ENCODE peak calls at places on chromosomes 11 and 22, in four cellular contexts. T is MM.1S, L is A549, D is psoas muscle. R is an unnamed sample.

GRCh38 chr11:117328414-117329010 is 858 bp downstream of the CEP164 start:
- DNase-seq in D (no peak), L (no peak), T (no peak), R (no peak)

GRCh38 chr22:21735198-21736083 is at the start of gene YPEL1:
- DNase-seq in D (peak; percentile 98), L (peak; percentile 77), T (peak; percentile 96), R (peak; percentile 96)

GRCh38 chr11:19347911-19348310 is 107.2 kb upstream of the E2F8 start:
- DNase-seq in D (no peak), T (no peak), L (no peak), R (no peak)

GRCh38 chr22:48180631-48181030 is 1418.2 kb downstream of the TBC1D22A start:
- DNase-seq in L (no peak), T (no peak), D (no peak), R (no peak)

GRCh38 chr11:58622344-58622743 is at the start of gene CNTF:
- DNase-seq in T (no peak), L (no peak), D (no peak), R (no peak)

GRCh38 chr11:72745925-72746550 is 6.2 kb downstream of the ARAP1 start:
- DNase-seq in L (no peak), D (peak; percentile 15), T (no peak), R (no peak)

GRCh38 chr11:109086931-109087330 is 335.1 kb upstream of the C11orf87 start:
- DNase-seq in T (no peak), D (no peak), L (no peak), R (no peak)

GRCh38 chr11:121887564-121887963 is 228.5 kb downstream of the BLID start:
- DNase-seq in D (no peak), T (no peak), L (no peak), R (no peak)

GRCh38 chr22:24816841-24817240 is 10.8 kb downstream of the SGSM1 start:
- DNase-seq in D (no peak), L (no peak), T (no peak), R (no peak)

GRCh38 chr11:2677127-2677526 is 22.7 kb downstream of the KCNQ1OT1 start:
- DNase-seq in L (no peak), T (no peak), D (no peak), R (no peak)

GRCh38 chr11:119114351-119114750 is 7.0 kb upstream of the HINFP start:
- DNase-seq in L (no peak), T (no peak), D (no peak), R (no peak)

GRCh38 chr11:102810943-102811528 is 13.1 kb upstream of the MMP1 start:
- DNase-seq in L (peak; percentile 6), T (peak; percentile 15), D (no peak), R (no peak)

GRCh38 chr22:37431811-37432707 is 4.8 kb upstream of the ELFN2 start:
- DNase-seq in D (no peak), T (no peak), L (peak; percentile 75), R (no peak)

GRCh38 chr11:27514076-27514475 is 7.5 kb upstream of the LIN7C start:
- DNase-seq in L (no peak), D (peak; percentile 66), T (no peak), R (no peak)

GRCh38 chr11:61161190-61162091 is at the start of gene VPS37C:
- DNase-seq in T (peak; percentile 88), D (peak; percentile 94), L (peak; percentile 97), R (peak; percentile 94)

DNA sequence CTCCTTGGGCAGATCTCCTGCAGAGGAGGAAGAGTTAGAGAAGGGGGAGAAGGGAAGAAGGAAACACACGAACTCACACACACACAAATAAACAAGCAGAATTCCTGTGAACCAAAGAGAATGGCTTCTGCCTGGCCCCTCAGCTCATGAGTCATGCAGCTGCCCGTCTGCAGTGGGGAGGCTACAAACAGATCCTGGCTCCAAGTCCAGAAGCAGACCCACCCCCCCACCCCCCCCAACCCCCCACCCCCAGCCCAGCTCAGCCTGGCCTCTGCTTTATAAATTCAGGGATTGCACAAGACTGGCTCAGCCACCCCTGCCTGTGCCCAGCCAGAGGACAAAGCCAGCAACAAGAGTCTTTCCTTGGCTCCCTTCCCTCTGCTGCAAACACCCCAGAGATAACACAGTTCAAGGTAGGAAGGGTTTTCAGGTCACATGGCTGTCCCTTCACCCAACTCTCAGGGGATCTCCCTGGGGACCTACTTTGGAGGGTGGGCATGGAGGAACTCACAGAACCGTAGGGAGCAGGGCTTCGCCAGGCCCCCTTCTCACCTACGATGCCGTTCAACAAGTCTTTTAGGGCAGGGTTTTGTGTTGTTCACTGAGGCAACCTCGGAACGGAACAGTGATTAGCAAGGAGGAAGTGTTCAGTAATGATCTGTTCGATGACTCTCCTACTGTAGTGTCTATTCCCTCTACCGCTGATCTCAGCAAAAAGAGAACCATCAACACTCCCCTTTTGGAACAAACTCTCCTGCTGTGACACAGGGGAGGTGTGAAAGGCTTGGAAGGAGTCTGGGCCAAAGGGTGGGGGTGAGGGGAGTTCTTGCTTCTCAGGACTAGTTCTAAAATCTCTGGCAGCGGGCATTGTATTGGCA is 35.5 kb downstream of the RPL27A start:
- DNase-seq in T (no peak), L (no peak), D (peak; percentile 73), R (peak; percentile 71)
- H3K4me1 ChIP-seq in T (no peaks in the 10 kb centered on the region), L (peaks cover 57% of the 10 kb centered on the region), D (peaks cover 63% of the 10 kb centered on the region), R (peaks cover 60% of the 10 kb centered on the region)

GRCh38 chr22:17972385-17973181 is 51.8 kb downstream of the MICAL3 start:
- DNase-seq in L (peak; percentile 16), D (peak; percentile 74), T (no peak), R (peak; percentile 39)

GRCh38 chr22:17970205-17970708 is 54.1 kb downstream of the MICAL3 start:
- DNase-seq in D (no peak), L (no peak), T (no peak), R (no peak)

GRCh38 chr22:17969732-17970131 is 54.6 kb downstream of the MICAL3 start:
- DNase-seq in L (peak; percentile 58), T (no peak), D (no peak), R (peak; percentile 47)

GRCh38 chr22:17973217-17973616 is 51.1 kb downstream of the MICAL3 start:
- DNase-seq in D (no peak), T (no peak), L (no peak), R (no peak)

GRCh38 chr22:17971711-17972110 is 52.6 kb downstream of the MICAL3 start:
- DNase-seq in D (no peak), T (no peak), L (no peak), R (no peak)
- H3K4me1 ChIP-seq in D (peaks cover 49% of the 10 kb centered on the region), T (no peaks in the 10 kb centered on the region), L (peaks cover 82% of the 10 kb centered on the region), R (peaks cover 25% of the 10 kb centered on the region)

DNA sequence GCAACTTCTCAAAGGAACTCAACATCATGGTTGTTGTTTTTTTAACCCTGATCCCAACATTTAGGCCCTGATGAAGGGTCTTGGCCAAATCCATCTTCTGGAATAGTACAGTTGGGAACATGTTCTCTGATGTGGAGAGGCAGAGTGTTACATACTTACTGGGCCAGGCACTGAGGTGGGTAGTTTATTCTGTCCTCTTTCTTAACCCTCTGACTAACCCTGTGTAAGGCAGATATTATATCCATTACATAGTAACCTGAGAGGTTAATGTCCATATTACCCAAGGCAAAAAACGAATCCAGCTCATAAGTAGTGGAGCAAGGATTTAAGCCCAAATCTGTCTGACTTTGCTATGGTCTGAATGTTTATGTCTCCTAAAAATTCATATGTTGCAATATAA is 16.2 kb downstream of the PPFIBP2 start:
- DNase-seq in D (no peak), T (no peak), L (no peak), R (no peak)
- H3K4me1 ChIP-seq in D (peaks cover 37% of the 10 kb centered on the region), T (peaks cover 34% of the 10 kb centered on the region), L (no peaks in the 10 kb centered on the region), R (no peaks in the 10 kb centered on the region)

DNA sequence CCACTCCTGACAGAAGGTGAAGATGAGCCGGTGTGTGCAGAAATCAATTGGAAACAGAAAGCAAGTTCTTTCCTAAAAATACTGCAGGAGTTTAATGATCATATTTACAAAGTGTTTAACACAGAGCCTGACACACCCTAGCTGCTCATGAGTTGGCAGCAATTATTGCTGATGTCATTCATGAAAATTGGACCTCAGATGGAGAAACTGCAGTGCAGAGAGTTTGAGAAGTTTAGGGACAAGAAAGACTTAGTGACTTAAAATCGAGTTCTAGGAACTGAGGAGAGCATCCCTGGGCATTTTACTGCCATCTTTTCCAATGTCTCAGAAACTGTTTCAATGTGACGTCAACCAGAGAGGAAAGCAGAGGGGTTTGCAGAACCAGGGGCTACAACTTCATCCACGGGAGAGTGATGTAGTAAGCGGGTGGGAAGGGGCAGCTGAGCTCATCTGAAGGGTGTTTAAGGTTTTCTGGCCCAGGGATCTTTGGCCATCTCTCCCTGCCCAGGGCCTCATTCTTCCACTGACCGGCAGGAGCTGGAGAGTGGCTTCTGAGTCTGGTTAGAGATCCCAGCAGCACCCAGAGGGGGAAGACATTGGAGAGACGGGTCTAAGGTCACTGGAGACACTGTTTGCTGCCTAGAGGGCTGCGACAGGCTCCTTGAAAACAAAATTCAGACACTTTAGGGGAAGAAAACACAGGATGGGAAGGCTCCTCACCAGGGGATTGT is 21.1 kb upstream of the IGLL5 start:
- DNase-seq in D (no peak), L (no peak), T (no peak), R (no peak)
- H3K4me1 ChIP-seq in D (no peaks in the 10 kb centered on the region), L (no peaks in the 10 kb centered on the region), T (peaks cover 64% of the 10 kb centered on the region), R (no peaks in the 10 kb centered on the region)

GRCh38 chr11:33320814-33321330 is 63.7 kb downstream of the HIPK3 start:
- DNase-seq in T (no peak), L (no peak), D (no peak), R (no peak)

GRCh38 chr11:33324211-33324985 is 67.2 kb downstream of the HIPK3 start:
- DNase-seq in L (no peak), T (no peak), D (no peak), R (no peak)

GRCh38 chr11:33323421-33323820 is 66.2 kb downstream of the HIPK3 start:
- DNase-seq in L (no peak), D (no peak), T (no peak), R (no peak)

GRCh38 chr11:33319965-33320813 is 63.0 kb downstream of the HIPK3 start:
- DNase-seq in T (no peak), D (no peak), L (no peak), R (no peak)

DNA sequence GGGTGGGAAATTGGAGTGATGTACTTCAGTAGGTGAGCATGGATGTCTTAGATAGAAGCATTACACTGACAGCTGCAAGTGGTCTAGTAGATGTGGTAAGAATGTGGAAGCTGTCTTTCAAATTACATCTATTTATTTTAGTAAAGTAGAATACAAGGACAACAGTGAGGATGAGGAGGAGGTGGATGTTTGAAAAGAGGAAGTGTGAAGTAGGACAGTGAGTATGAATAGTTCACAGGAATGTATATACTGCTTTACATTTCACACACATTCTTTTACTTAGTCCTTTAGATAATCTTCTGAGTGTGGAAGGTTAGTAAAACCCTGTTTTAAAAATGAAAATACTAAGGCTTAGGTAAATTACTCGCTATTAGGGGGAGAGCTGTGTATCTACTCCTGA is 64.3 kb downstream of the HIPK3 start:
- DNase-seq in L (no peak), T (no peak), D (no peak), R (no peak)
- H3K4me1 ChIP-seq in L (peaks cover 14% of the 10 kb centered on the region), T (peaks cover 20% of the 10 kb centered on the region), D (peaks cover 77% of the 10 kb centered on the region), R (peaks cover 24% of the 10 kb centered on the region)

DNA sequence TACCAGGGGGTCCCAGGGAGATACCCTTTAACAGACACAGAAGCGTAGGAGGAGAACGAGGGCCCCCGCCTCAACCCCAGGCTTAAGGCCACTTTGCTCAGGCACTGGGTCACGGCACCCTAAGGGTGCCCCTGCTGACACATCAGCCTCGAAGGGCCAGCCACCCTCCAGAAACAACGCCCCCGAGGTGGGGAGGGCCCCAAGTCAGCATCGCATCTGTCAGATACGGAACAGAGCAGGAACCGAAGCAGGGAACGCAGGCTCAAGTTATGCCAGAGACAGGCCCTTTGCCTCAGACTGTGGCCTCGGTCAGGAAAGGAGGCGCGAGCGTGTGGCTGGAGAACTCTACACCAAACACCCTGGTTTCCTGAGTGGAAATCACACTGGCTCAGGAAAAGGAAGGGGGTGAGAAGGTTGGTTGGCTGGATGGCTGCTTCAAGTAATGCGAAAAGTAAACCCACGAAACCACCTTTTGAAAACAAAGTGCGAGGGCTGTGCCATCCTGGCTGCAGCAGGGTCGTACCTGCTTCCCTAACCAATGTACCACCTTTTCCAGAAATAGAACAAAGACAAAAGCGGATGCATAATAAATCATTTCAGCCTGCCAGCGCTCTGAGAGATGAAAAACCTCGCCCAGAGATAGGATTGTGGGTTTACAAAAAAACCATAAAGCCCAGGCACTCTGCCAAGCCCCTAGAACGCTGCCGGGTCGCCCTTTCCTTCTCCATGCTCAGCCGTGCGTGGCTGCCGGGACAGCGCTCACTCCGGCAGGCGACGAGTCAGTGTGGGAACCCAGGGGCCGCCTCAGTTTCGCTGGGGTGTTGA is 38.5 kb downstream of the TRMU start:
- DNase-seq in L (no peak), D (no peak), T (no peak), R (no peak)
- H3K4me1 ChIP-seq in L (peaks cover 32% of the 10 kb centered on the region), D (no peaks in the 10 kb centered on the region), T (peaks cover 7% of the 10 kb centered on the region), R (no peaks in the 10 kb centered on the region)

R was measured in ovary.